ENCODE peak calls at places on chromosomes 6 and 20, in five cellular contexts. One of them, this sample, is unnamed.

GRCh38 chr6:87794922-87795885 is 93.2 kb upstream of the AKIRIN2 start:
- DNase-seq in suprapubic skin: no peak
- DNase-seq in adipocyte: no peak
- DNase-seq in cerebellar nuclear complex: no peak
- DNase-seq in PC-9: no peak
- DNase-seq in this sample: no peak

GRCh38 chr6:37928217-37928616 is 108.7 kb downstream of the ZFAND3 start:
- DNase-seq in suprapubic skin: no peak
- DNase-seq in adipocyte: no peak
- DNase-seq in cerebellar nuclear complex: no peak
- DNase-seq in PC-9: no peak
- DNase-seq in this sample: no peak

GRCh38 chr6:111985202-111985731 is 68.6 kb upstream of the CCN6 start:
- DNase-seq in cerebellar nuclear complex: no peak
- DNase-seq in adipocyte: peak
- DNase-seq in suprapubic skin: no peak
- DNase-seq in PC-9: peak
- DNase-seq in this sample: no peak

GRCh38 chr6:37489697-37490336 is 9.9 kb downstream of the CCDC167 start:
- DNase-seq in PC-9: no peak
- DNase-seq in cerebellar nuclear complex: no peak
- DNase-seq in adipocyte: no peak
- DNase-seq in suprapubic skin: peak
- DNase-seq in this sample: no peak

GRCh38 chr20:48392407-48393310 is 435.1 kb downstream of the PREX1 start:
- DNase-seq in PC-9: no peak
- DNase-seq in suprapubic skin: no peak
- DNase-seq in cerebellar nuclear complex: no peak
- DNase-seq in adipocyte: no peak
- DNase-seq in this sample: no peak

GRCh38 chr6:158041788-158042187 is 60.1 kb downstream of the SYNJ2 start:
- DNase-seq in adipocyte: no peak
- DNase-seq in suprapubic skin: no peak
- DNase-seq in PC-9: no peak
- DNase-seq in cerebellar nuclear complex: no peak
- DNase-seq in this sample: no peak

GRCh38 chr20:34843421-34843820 is 18.0 kb upstream of the NCOA6 start:
- DNase-seq in PC-9: no peak
- DNase-seq in cerebellar nuclear complex: no peak
- DNase-seq in suprapubic skin: no peak
- DNase-seq in adipocyte: no peak
- DNase-seq in this sample: no peak

GRCh38 chr20:20529597-20529996 is 161.7 kb downstream of the INSM1 start:
- DNase-seq in PC-9: no peak
- DNase-seq in cerebellar nuclear complex: no peak
- DNase-seq in suprapubic skin: no peak
- DNase-seq in adipocyte: no peak
- DNase-seq in this sample: no peak

GRCh38 chr6:44234101-44235090 is 11.0 kb downstream of the SLC29A1 start:
- DNase-seq in PC-9: peak
- DNase-seq in cerebellar nuclear complex: peak
- DNase-seq in adipocyte: peak
- DNase-seq in suprapubic skin: no peak
- DNase-seq in this sample: no peak